ENCODE peak calls at places on chromosomes 4 and X, in four cellular contexts. M is foreskin fibroblast, G is spleen, C is esophagus muscularis mucosa. H is an unnamed sample.

GRCh38 chrX:14528629-14529287 is 578 bp upstream of the GLRA2 start:
- DNase-seq in M (peak; percentile 28), G (peak; percentile 56), C (no peak), H (peak; percentile 42)

GRCh38 chr4:4675636-4676035 is 133.8 kb upstream of the STX18 start:
- DNase-seq in M (no peak), G (no peak), C (no peak), H (no peak)

GRCh38 chr4:5710065-5710961 is 688 bp upstream of the EVC start:
- DNase-seq in M (no peak), G (no peak), C (no peak), H (no peak)

GRCh38 chr4:16237715-16238114 is 11.4 kb upstream of the TAPT1 start:
- DNase-seq in M (no peak), G (no peak), C (no peak), H (no peak)

GRCh38 chr4:164771088-164771487 is 17.2 kb downstream of the SMIM31 start:
- DNase-seq in M (no peak), G (no peak), C (no peak), H (no peak)

GRCh38 chr4:135122457-135122856 is 920.9 kb upstream of the PABPC4L start:
- DNase-seq in M (no peak), G (no peak), C (no peak), H (no peak)

GRCh38 chrX:109934434-109934833 is 68.5 kb upstream of the TMEM164 start:
- DNase-seq in M (no peak), G (no peak), C (no peak), H (peak; percentile 31)

GRCh38 chrX:136794080-136794479 is 13.3 kb upstream of the ARHGEF6 start:
- DNase-seq in M (no peak), G (no peak), C (no peak), H (no peak)

GRCh38 chrX:49762175-49762704 is 66.5 kb upstream of the PAGE1 start:
- DNase-seq in M (no peak), G (no peak), C (no peak), H (no peak)

GRCh38 chr4:11966782-11967181 is 538.1 kb upstream of the HS3ST1 start:
- DNase-seq in M (no peak), G (no peak), C (no peak), H (no peak)

GRCh38 chr4:88211473-88212252 is 53.2 kb upstream of the ABCG2 start:
- DNase-seq in M (peak; percentile 28), G (no peak), C (peak; percentile 85), H (peak; percentile 48)

GRCh38 chrX:74458738-74459137 is 37.4 kb downstream of the SLC16A2 start:
- DNase-seq in M (peak; percentile 39), G (no peak), C (no peak), H (peak; percentile 72)

GRCh38 chr4:11746734-11747133 is 318.0 kb upstream of the HS3ST1 start:
- DNase-seq in M (no peak), G (no peak), C (no peak), H (no peak)

GRCh38 chrX:136395271-136395670 is 92.5 kb upstream of the BRS3 start:
- DNase-seq in M (peak; percentile 7), G (no peak), C (no peak), H (peak; percentile 4)

GRCh38 chrX:56812515-56813105 is 83.6 kb downstream of the NBDY start:
- DNase-seq in M (no peak), G (no peak), C (no peak), H (no peak)

GRCh38 chr4:150960818-150961217 is 54.3 kb downstream of the LRBA start:
- DNase-seq in M (peak; percentile 13), G (no peak), C (no peak), H (peak; percentile 24)

GRCh38 chr4:54877006-54877405 is 219.2 kb downstream of the KIT start:
- DNase-seq in M (no peak), G (no peak), C (peak; percentile 57), H (peak; percentile 2)

GRCh38 chrX:18885317-18886004 is 98.5 kb downstream of the PHKA2 start:
- DNase-seq in M (no peak), G (peak; percentile 41), C (no peak), H (no peak)

GRCh38 chr4:7052923-7053715 is 9.9 kb downstream of the TADA2B start:
- DNase-seq in M (no peak), G (peak; percentile 93), C (no peak), H (no peak)

GRCh38 chr4:71785957-71786356 is 2.1 kb upstream of the GC start:
- DNase-seq in M (no peak), G (no peak), C (no peak), H (no peak)

GRCh38 chr4:53196195-53196641 is 169.6 kb downstream of the SCFD2 start:
- DNase-seq in M (no peak), G (no peak), C (no peak), H (no peak)

GRCh38 chrX:134607523-134607922 is 50.7 kb downstream of the PLAC1 start:
- DNase-seq in M (no peak), G (no peak), C (no peak), H (no peak)

GRCh38 chr4:88335092-88335665 is 43.5 kb upstream of the HERC6 start:
- DNase-seq in M (peak; percentile 83), G (no peak), C (peak; percentile 19), H (peak; percentile 4)

GRCh38 chrX:125090046-125090445 is 229.6 kb upstream of the TEX13C start:
- DNase-seq in M (no peak), G (no peak), C (no peak), H (no peak)

GRCh38 chr4:76750716-76751115 is 147.2 kb downstream of the SOWAHB start:
- DNase-seq in M (no peak), G (no peak), C (no peak), H (no peak)

GRCh38 chr4:162972661-162973202 is 194.0 kb downstream of the NAF1 start:
- DNase-seq in M (no peak), G (no peak), C (no peak), H (no peak)

GRCh38 chr4:65918217-65918616 is 247.9 kb upstream of the EPHA5 start:
- DNase-seq in M (no peak), G (no peak), C (no peak), H (no peak)

GRCh38 chrX:96480081-96480480 is 204.6 kb upstream of the DIAPH2 start:
- DNase-seq in M (peak; percentile 60), G (no peak), C (no peak), H (peak; percentile 67)

DNA sequence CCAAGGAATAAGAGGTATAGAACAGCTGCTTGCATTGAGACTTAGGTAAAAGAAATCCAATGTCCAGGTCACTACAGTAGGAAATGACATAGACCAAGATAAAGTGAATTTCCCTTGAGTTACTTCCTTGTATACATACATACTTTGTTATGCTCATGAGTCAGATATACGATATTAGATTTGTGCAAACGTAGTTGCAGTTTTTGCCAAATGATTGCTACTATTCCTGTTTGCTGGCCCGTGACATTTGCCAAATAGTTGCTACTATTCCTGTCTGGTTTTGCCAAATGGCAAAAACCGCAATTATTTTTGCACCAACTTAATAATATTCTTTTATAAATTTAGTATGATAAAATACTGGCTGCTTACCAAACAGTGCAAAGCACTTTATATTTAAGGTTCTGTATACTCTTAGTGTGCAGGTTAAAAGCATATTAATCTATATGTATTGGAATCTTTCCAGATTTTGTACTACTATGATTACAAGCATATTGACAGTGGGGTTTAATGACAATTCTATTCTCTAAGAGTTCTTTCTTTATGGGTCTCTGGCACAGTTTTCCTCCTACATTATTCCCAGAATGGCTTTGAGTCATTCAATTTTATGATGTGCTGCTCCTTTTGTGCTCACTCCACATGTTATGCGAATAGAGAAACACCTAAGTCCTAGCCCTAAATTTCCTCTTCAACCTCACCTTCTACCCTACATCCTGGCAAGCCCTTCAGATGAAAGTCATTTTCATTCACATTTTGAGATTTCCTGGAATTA is 210.1 kb upstream of the DIAPH2 start:
- DNase-seq in M (no peak), G (no peak), C (no peak), H (no peak)
- TF ChIP-seq CTCF in M (no peak), G (no peak), C (no peak), H (no peak)

GRCh38 chr4:159446266-159446976 is 343.5 kb downstream of the RAPGEF2 start:
- DNase-seq in M (peak; percentile 54), G (no peak), C (no peak), H (peak; percentile 76)
- TF ChIP-seq CTCF in M (peak; percentile 93), G (peak; percentile 83), C (peak; percentile 72), H (peak; percentile 95)

GRCh38 chrX:31420711-31421151 is 348.9 kb upstream of the FTHL17 start:
- DNase-seq in M (no peak), G (no peak), C (no peak), H (no peak)

GRCh38 chrX:31420302-31420701 is 348.5 kb upstream of the FTHL17 start:
- DNase-seq in M (no peak), G (no peak), C (no peak), H (no peak)

GRCh38 chrX:31421441-31421840 is 349.6 kb upstream of the FTHL17 start:
- DNase-seq in M (no peak), G (no peak), C (no peak), H (no peak)

GRCh38 chrX:31423575-31424284 is 351.9 kb upstream of the FTHL17 start:
- DNase-seq in M (peak; percentile 26), G (no peak), C (no peak), H (peak; percentile 18)
- TF ChIP-seq CTCF in M (peak; percentile 34), G (peak; percentile 16), C (peak; percentile 17), H (peak; percentile 76)

DNA sequence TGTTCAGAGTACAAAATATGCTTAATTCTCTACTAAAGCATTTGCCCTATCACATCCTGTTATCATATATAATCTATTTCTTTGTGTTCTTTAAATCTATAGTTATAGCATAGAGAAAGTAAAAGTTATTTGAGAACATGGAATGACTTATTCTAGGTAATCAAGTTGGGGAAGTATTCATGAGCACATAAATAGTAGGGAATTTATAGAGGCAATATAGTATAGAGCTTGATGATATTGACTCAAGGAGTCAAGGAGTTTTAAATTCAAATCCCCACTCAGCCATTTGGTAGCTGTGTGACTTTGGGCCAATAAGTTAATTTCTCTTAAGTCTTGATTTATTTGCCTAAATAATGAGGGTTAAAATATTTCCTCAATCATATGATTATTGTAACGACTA is 37.5 kb downstream of the PPP1R2C start:
- DNase-seq in M (no peak), G (no peak), C (no peak), H (no peak)
- TF ChIP-seq CTCF in M (no peak), G (no peak), C (no peak), H (no peak)

GRCh38 chrX:118498755-118499154 is 3.1 kb downstream of the DOCK11 start:
- DNase-seq in M (no peak), G (no peak), C (no peak), H (no peak)

GRCh38 chrX:118499295-118499694 is 3.7 kb downstream of the DOCK11 start:
- DNase-seq in M (no peak), G (no peak), C (no peak), H (no peak)

GRCh38 chrX:118507766-118508165 is 12.2 kb downstream of the DOCK11 start:
- DNase-seq in M (no peak), G (no peak), C (no peak), H (no peak)

GRCh38 chrX:118502121-118502794 is 6.6 kb downstream of the DOCK11 start:
- DNase-seq in M (no peak), G (no peak), C (no peak), H (no peak)

DNA sequence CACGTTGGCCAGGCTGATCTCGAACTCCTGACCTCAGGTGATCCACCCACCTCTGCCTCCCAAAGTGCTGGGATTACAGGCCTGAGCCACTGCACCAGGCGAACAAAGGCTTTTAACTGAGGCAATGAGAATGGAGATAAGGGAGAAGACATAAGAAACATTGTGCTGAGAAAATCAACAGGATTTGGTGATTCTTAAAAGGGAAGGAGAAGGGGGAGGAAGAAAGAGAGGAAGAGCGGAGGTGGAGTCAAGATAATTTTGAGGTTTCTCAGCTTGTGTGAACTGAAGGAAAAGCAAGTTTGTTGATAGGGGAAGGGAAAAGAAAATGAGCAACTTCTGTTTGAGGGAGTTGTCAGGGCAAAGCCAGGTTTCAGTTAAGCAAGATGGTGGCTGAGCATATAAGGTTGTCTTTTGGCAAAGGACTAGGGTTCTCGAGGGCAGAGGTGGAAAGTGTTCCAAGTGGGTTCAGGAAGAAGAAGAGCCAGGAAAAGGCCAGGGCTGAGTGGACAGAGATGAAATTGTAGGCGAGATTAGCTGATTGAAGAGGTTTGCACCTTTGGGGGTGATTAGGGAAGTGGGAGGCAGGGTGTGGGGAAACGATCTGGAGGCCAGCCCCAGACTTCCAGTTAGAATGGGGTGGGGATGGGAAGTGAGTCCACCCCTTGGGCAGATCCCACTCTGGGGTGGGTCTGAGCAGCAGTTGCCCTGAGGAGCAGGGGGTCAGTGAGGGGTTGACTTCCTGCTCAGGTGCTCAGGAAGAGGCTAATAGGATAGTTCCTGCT is 7.8 kb downstream of the DOCK11 start:
- DNase-seq in M (no peak), G (no peak), C (no peak), H (no peak)
- TF ChIP-seq CTCF in M (no peak), G (no peak), C (no peak), H (no peak)

H was measured in HFFc6.